ENCODE peak calls at places on chromosomes 12 and 14, in four cellular contexts. Y is A673, D is esophagus squamous epithelium, I is mesendoderm. L is an unnamed sample.

GRCh38 chr12:2845280-2845679 is 10.4 kb upstream of the NRIP2 start:
- DNase-seq in I (peak), Y (peak), D (no peak), L (peak)

GRCh38 chr14:75426332-75427125 is 1.3 kb upstream of the JDP2 start:
- DNase-seq in I (no peak), Y (no peak), D (no peak), L (no peak)

GRCh38 chr12:31370645-31371620 is 45.0 kb upstream of the SINHCAF start:
- DNase-seq in D (no peak), Y (no peak), I (peak), L (no peak)

GRCh38 chr12:116125981-116126566 is 151.4 kb downstream of the MED13L start:
- DNase-seq in I (no peak), Y (no peak), D (no peak), L (no peak)

GRCh38 chr14:24071144-24071697 is at the start of gene CPNE6:
- DNase-seq in I (no peak), D (no peak), Y (no peak), L (no peak)

GRCh38 chr12:65984227-65984479 is 146.4 kb downstream of the LLPH start:
- DNase-seq in Y (no peak), I (no peak), D (no peak), L (no peak)

GRCh38 chr14:80455031-80455430 is 243.7 kb upstream of the DIO2 start:
- DNase-seq in Y (no peak), I (no peak), D (no peak), L (no peak)

GRCh38 chr14:34000396-34000795 is 49.5 kb upstream of the EGLN3 start:
- DNase-seq in D (no peak), I (no peak), Y (no peak), L (no peak)

GRCh38 chr14:42222924-42223471 is 616.3 kb downstream of the LRFN5 start:
- DNase-seq in D (no peak), Y (peak), I (no peak), L (no peak)

GRCh38 chr14:58823309-58823708 is 185.5 kb downstream of the DACT1 start:
- DNase-seq in D (no peak), Y (no peak), I (no peak), L (no peak)

DNA sequence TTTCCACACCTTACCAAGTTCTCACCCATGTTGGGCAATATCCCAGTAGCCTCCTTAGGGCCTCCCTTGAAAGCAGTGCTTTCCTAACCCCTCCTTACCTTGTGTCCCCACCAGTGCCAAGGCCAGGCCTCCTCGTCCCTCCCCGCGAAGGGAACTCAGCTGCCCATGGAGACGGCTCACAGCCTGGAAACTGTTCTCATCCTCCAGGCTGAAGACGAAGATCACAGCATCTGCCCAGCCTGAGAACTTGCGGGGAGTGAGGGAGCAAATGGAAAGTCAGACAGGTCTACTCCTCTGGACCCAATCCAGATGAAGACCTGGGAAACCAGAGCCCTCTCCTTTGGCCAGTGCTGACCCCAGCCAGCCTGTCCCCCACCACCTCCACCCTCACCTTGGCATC is 4.6 kb downstream of the AGAP2 start:
- DNase-seq in D (no peak), I (no peak), Y (no peak), L (no peak)
- H3K27ac ChIP-seq in D (no peak), I (no peak), Y (no peak), L (no peak)

GRCh38 chr14:52266179-52266578 is 1.3 kb upstream of the PTGDR start:
- DNase-seq in D (no peak), Y (no peak), I (no peak), L (no peak)

GRCh38 chr14:52266782-52267181 is 716 bp upstream of the PTGDR start:
- DNase-seq in D (no peak), I (no peak), Y (no peak), L (no peak)

GRCh38 chr14:52269100-52269499 is 1.6 kb downstream of the PTGDR start:
- DNase-seq in D (no peak), Y (no peak), I (peak), L (no peak)

GRCh38 chr14:52267501-52268190 is at the start of gene PTGDR:
- DNase-seq in Y (no peak), D (no peak), I (peak), L (no peak)

GRCh38 chr14:52268191-52269061 is 928 bp downstream of the PTGDR start:
- DNase-seq in I (peak), Y (no peak), D (no peak), L (no peak)
- H3K4me3 ChIP-seq in I (peak), Y (no peak), D (peak), L (peak)

GRCh38 chr12:26112232-26112631 is 12.6 kb downstream of the BHLHE41 start:
- DNase-seq in I (no peak), Y (no peak), D (no peak), L (no peak)

GRCh38 chr12:26113853-26114719 is 10.8 kb downstream of the BHLHE41 start:
- DNase-seq in D (peak), Y (peak), I (peak), L (peak)

GRCh38 chr12:26114720-26115406 is 10.0 kb downstream of the BHLHE41 start:
- DNase-seq in I (no peak), Y (no peak), D (no peak), L (no peak)

GRCh38 chr12:26112703-26113147 is 12.1 kb downstream of the BHLHE41 start:
- DNase-seq in D (no peak), I (peak), Y (peak), L (no peak)

GRCh38 chr12:26113194-26113654 is 11.6 kb downstream of the BHLHE41 start:
- DNase-seq in Y (no peak), I (no peak), D (no peak), L (no peak)
- H3K27ac ChIP-seq in Y (no peak), I (no peak), D (peak), L (peak)

GRCh38 chr14:70810621-70811020 is 1.3 kb upstream of the MAP3K9 start:
- DNase-seq in I (no peak), D (no peak), Y (no peak), L (no peak)
- H3K4me3 ChIP-seq in I (peak), D (peak), Y (peak), L (no peak)

DNA sequence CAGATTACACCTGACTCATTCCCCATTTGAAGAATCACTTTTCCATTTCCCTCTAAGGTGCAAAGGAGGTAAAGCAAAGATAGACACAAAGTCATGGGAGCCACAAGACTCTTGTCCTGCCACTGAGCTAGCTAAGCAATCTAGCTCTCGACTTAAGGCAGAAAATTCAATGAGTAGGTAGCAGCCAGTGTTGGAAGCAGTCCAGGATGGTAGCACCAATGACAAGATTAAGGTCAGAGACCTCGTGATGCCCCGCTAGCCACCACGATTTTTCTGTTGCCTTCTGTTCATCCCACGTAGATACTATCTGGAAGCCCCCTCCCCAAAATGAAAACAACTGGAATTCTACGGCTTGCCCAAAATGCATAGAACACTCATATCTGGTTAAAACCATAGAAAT is 1.4 kb downstream of the VAMP1 start:
- DNase-seq in I (no peak), D (no peak), Y (no peak), L (no peak)
- H3K27ac ChIP-seq in I (no peak), D (peak), Y (no peak), L (no peak)

DNA sequence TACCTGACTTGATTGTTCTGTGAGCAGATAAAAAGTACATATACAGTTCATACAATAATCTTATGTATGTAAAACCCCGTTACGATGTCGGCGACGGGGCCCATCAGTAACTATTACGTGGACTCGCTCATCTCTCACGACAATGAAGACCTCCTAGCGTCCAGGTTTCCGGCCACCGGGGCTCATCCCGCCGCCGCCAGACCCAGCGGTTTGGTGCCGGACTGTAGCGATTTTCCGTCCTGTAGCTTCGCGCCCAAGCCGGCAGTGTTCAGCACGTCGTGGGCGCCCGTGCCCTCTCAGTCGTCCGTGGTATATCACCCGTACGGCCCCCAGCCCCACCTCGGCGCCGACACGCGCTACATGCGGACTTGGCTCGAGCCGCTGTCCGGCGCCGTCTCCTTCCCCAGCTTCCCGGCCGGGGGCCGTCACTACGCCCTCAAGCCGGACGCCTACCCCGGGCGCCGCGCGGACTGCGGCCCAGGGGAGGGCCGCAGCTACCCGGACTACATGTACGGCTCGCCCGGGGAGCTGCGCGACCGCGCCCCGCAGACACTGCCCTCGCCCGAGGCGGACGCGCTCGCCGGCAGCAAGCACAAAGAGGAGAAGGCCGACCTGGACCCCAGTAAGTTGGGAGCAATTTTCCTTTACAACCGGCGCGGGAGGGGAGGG is at the start of gene HOXC9:
- DNase-seq in D (no peak), I (no peak), Y (no peak), L (no peak)
- H3K4me3 ChIP-seq in D (peak), I (no peak), Y (peak), L (peak)

GRCh38 chr14:61565836-61566536 is 129.3 kb upstream of the HIF1A start:
- DNase-seq in Y (no peak), I (no peak), D (no peak), L (no peak)
- H3K27ac ChIP-seq in Y (no peak), I (no peak), D (peak), L (no peak)